ENCODE peak calls at places on chromosomes 12 and 14, in four cellular contexts. I is activated gamma-delta T cell treated with anti-CD3 and anti-CD28 coated beads, Interleukin-2, amount 50 U/mL, for 16 hours; W is HuH-7; U is stimulated activated CD8-positive, alpha-beta memory T cell treated with anti-CD3 and anti-CD28 coated beads, Interleukin-4, amount 100 ng/mL, for 1 hour. A is an unnamed sample.

GRCh38 chr12:121812320-121812871 is 8.6 kb downstream of the SETD1B start:
- DNase-seq in I (no peak), W (peak), U (no peak), A (no peak)

GRCh38 chr12:116878567-116879508 is 2.4 kb downstream of the HRK start:
- DNase-seq in I (no peak), W (no peak), U (no peak), A (no peak)

GRCh38 chr12:10736460-10736859 is 13.3 kb upstream of the YBX3 start:
- DNase-seq in I (no peak), W (no peak), U (no peak), A (no peak)

GRCh38 chr14:61524211-61524806 is 171.0 kb upstream of the HIF1A start:
- DNase-seq in I (no peak), W (no peak), U (no peak), A (no peak)

GRCh38 chr12:112170971-112171596 is 45.7 kb downstream of the TRAFD1 start:
- DNase-seq in I (no peak), W (no peak), U (no peak), A (no peak)

GRCh38 chr12:64687816-64688599 is 71.2 kb downstream of the GNS start:
- DNase-seq in I (no peak), W (no peak), U (no peak), A (no peak)

GRCh38 chr12:53074290-53074998 is 4.7 kb downstream of the SPRYD3 start:
- DNase-seq in I (no peak), W (no peak), U (no peak), A (no peak)

GRCh38 chr14:75450381-75451276 is 22.8 kb downstream of the JDP2 start:
- DNase-seq in I (no peak), W (no peak), U (no peak), A (no peak)

GRCh38 chr12:122215789-122216188 is 10.1 kb downstream of the DIABLO start:
- DNase-seq in I (no peak), W (no peak), U (no peak), A (no peak)

GRCh38 chr12:128856791-128857078 is 3.5 kb downstream of the GLT1D1 start:
- DNase-seq in I (no peak), W (no peak), U (no peak), A (no peak)

GRCh38 chr12:46494424-46494823 is 121.9 kb upstream of the SLC38A2 start:
- DNase-seq in I (no peak), W (no peak), U (no peak), A (no peak)

GRCh38 chr12:80763874-80764273 is 47.2 kb downstream of the MYF5 start:
- DNase-seq in I (no peak), W (no peak), U (no peak), A (no peak)

GRCh38 chr12:80189241-80189640 is 89.9 kb downstream of the OTOGL start:
- DNase-seq in I (no peak), W (no peak), U (no peak), A (no peak)

GRCh38 chr14:36229262-36229661 is 52.7 kb upstream of the PTCSC3 start:
- DNase-seq in I (no peak), W (no peak), U (no peak), A (no peak)

A was measured in natural killer cell treated with Interleukin-12 subunit alpha and Interleukin-12 subunit beta and Interleukin-15 and Interleukin-18, amount 100 ng/mL, for 72 hours.